ENCODE peak calls at places on chromosomes 2 and 18, in ten cellular contexts. One of them, this sample, is unnamed.

GRCh38 chr2:180519276-180519675 is 461.1 kb upstream of the UBE2E3 start:
- DNase-seq in osteoblast: no peak
- DNase-seq in brain microvascular endothelial cell: no peak
- DNase-seq in glutamatergic neuron: no peak
- DNase-seq in heart right ventricle: no peak
- DNase-seq in ovary: no peak
- DNase-seq in RWPE1: peak
- DNase-seq in A549: peak
- DNase-seq in nephron progenitor cell: no peak
- DNase-seq in foreskin keratinocyte: peak
- DNase-seq in this sample: no peak

GRCh38 chr18:44041553-44042418 is 638.9 kb upstream of the SETBP1 start:
- DNase-seq in osteoblast: no peak
- DNase-seq in brain microvascular endothelial cell: no peak
- DNase-seq in glutamatergic neuron: no peak
- DNase-seq in heart right ventricle: no peak
- DNase-seq in ovary: no peak
- DNase-seq in RWPE1: no peak
- DNase-seq in A549: no peak
- DNase-seq in nephron progenitor cell: no peak
- DNase-seq in foreskin keratinocyte: no peak
- DNase-seq in this sample: no peak

GRCh38 chr2:105834931-105835330 is 90.2 kb downstream of the NCK2 start:
- DNase-seq in osteoblast: no peak
- DNase-seq in brain microvascular endothelial cell: no peak
- DNase-seq in glutamatergic neuron: no peak
- DNase-seq in heart right ventricle: no peak
- DNase-seq in ovary: no peak
- DNase-seq in RWPE1: no peak
- DNase-seq in A549: no peak
- DNase-seq in nephron progenitor cell: no peak
- DNase-seq in foreskin keratinocyte: no peak
- DNase-seq in this sample: no peak

GRCh38 chr2:55311444-55311870 is 42.4 kb upstream of the MTIF2 start:
- DNase-seq in osteoblast: peak
- DNase-seq in brain microvascular endothelial cell: peak
- DNase-seq in glutamatergic neuron: no peak
- DNase-seq in heart right ventricle: no peak
- DNase-seq in ovary: no peak
- DNase-seq in RWPE1: peak
- DNase-seq in A549: peak
- DNase-seq in nephron progenitor cell: no peak
- DNase-seq in foreskin keratinocyte: peak
- DNase-seq in this sample: no peak

GRCh38 chr2:27860111-27860510 is 30.1 kb downstream of the RBKS start:
- DNase-seq in osteoblast: peak
- DNase-seq in brain microvascular endothelial cell: peak
- DNase-seq in glutamatergic neuron: no peak
- DNase-seq in heart right ventricle: no peak
- DNase-seq in ovary: no peak
- DNase-seq in RWPE1: peak
- DNase-seq in A549: no peak
- DNase-seq in nephron progenitor cell: no peak
- DNase-seq in foreskin keratinocyte: peak
- DNase-seq in this sample: no peak

GRCh38 chr2:26679857-26680256 is 12.7 kb upstream of the KCNK3 start:
- DNase-seq in osteoblast: peak
- DNase-seq in brain microvascular endothelial cell: no peak
- DNase-seq in glutamatergic neuron: no peak
- DNase-seq in heart right ventricle: no peak
- DNase-seq in ovary: no peak
- DNase-seq in RWPE1: no peak
- DNase-seq in A549: no peak
- DNase-seq in nephron progenitor cell: no peak
- DNase-seq in foreskin keratinocyte: no peak
- DNase-seq in this sample: no peak

GRCh38 chr2:104068665-104069064 is 785.2 kb upstream of the POU3F3 start:
- DNase-seq in osteoblast: no peak
- DNase-seq in brain microvascular endothelial cell: no peak
- DNase-seq in glutamatergic neuron: no peak
- DNase-seq in heart right ventricle: no peak
- DNase-seq in ovary: no peak
- DNase-seq in RWPE1: no peak
- DNase-seq in A549: no peak
- DNase-seq in nephron progenitor cell: no peak
- DNase-seq in foreskin keratinocyte: no peak
- DNase-seq in this sample: no peak

GRCh38 chr2:42372474-42372787 is 11.4 kb upstream of the COX7A2L start:
- DNase-seq in osteoblast: no peak
- DNase-seq in brain microvascular endothelial cell: no peak
- DNase-seq in glutamatergic neuron: no peak
- DNase-seq in heart right ventricle: no peak
- DNase-seq in ovary: no peak
- DNase-seq in RWPE1: no peak
- DNase-seq in A549: no peak
- DNase-seq in nephron progenitor cell: no peak
- DNase-seq in foreskin keratinocyte: no peak
- DNase-seq in this sample: no peak

GRCh38 chr18:13217466-13217961 is 1.0 kb upstream of the LDLRAD4 start:
- DNase-seq in osteoblast: peak
- DNase-seq in brain microvascular endothelial cell: no peak
- DNase-seq in glutamatergic neuron: peak
- DNase-seq in heart right ventricle: peak
- DNase-seq in ovary: no peak
- DNase-seq in RWPE1: no peak
- DNase-seq in A549: no peak
- DNase-seq in nephron progenitor cell: peak
- DNase-seq in foreskin keratinocyte: no peak
- DNase-seq in this sample: peak

GRCh38 chr2:171516793-171517192 is 5.5 kb upstream of the CYBRD1 start:
- DNase-seq in osteoblast: peak
- DNase-seq in brain microvascular endothelial cell: no peak
- DNase-seq in glutamatergic neuron: no peak
- DNase-seq in heart right ventricle: no peak
- DNase-seq in ovary: no peak
- DNase-seq in RWPE1: no peak
- DNase-seq in A549: no peak
- DNase-seq in nephron progenitor cell: no peak
- DNase-seq in foreskin keratinocyte: no peak
- DNase-seq in this sample: no peak

GRCh38 chr2:9535177-9535576 is 20.5 kb downstream of the ADAM17 start:
- DNase-seq in osteoblast: no peak
- DNase-seq in brain microvascular endothelial cell: no peak
- DNase-seq in glutamatergic neuron: no peak
- DNase-seq in heart right ventricle: no peak
- DNase-seq in ovary: no peak
- DNase-seq in RWPE1: no peak
- DNase-seq in A549: no peak
- DNase-seq in nephron progenitor cell: no peak
- DNase-seq in foreskin keratinocyte: no peak
- DNase-seq in this sample: no peak

GRCh38 chr2:113084249-113085000 is 16.7 kb downstream of the IL1F10 start:
- DNase-seq in osteoblast: no peak
- DNase-seq in brain microvascular endothelial cell: no peak
- DNase-seq in glutamatergic neuron: no peak
- DNase-seq in heart right ventricle: no peak
- DNase-seq in ovary: no peak
- DNase-seq in RWPE1: no peak
- DNase-seq in A549: no peak
- DNase-seq in nephron progenitor cell: no peak
- DNase-seq in foreskin keratinocyte: peak
- DNase-seq in this sample: no peak

DNA sequence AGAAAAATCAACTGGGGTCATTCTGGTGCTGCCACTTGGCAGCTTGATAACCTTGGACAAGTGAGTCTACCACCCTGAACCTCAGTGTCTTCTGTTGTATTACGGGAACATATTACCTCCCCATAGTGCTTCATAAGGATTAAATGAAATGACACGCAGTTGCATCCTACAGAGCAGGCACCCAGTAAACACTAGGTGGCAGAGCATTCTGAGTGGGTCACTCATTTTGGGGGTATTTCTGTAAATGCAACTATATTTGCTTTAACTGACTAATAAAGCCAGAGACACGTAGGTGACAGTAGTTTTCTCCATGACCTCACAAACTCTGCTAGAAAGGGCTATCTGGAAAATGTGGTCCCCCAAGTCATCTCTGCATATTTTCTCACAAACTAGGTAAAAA is 4.7 kb downstream of the CD226 start:
- DNase-seq in osteoblast: no peak
- DNase-seq in brain microvascular endothelial cell: no peak
- DNase-seq in glutamatergic neuron: no peak
- DNase-seq in heart right ventricle: no peak
- DNase-seq in ovary: no peak
- DNase-seq in RWPE1: no peak
- DNase-seq in A549: no peak
- DNase-seq in nephron progenitor cell: no peak
- DNase-seq in foreskin keratinocyte: no peak
- DNase-seq in this sample: no peak
- TF ChIP-seq CTCF in osteoblast: peak
- TF ChIP-seq CTCF in brain microvascular endothelial cell: peak
- TF ChIP-seq CTCF in glutamatergic neuron: no peak
- TF ChIP-seq CTCF in heart right ventricle: no peak
- TF ChIP-seq CTCF in ovary: no peak
- TF ChIP-seq CTCF in RWPE1: no peak
- TF ChIP-seq CTCF in A549: no peak
- TF ChIP-seq CTCF in nephron progenitor cell: no peak
- TF ChIP-seq CTCF in foreskin keratinocyte: no peak
- TF ChIP-seq CTCF in this sample: no peak

GRCh38 chr18:25672490-25672889 is 320.5 kb upstream of the ZNF521 start:
- DNase-seq in osteoblast: no peak
- DNase-seq in brain microvascular endothelial cell: no peak
- DNase-seq in glutamatergic neuron: peak
- DNase-seq in heart right ventricle: no peak
- DNase-seq in ovary: no peak
- DNase-seq in RWPE1: no peak
- DNase-seq in A549: no peak
- DNase-seq in nephron progenitor cell: no peak
- DNase-seq in foreskin keratinocyte: no peak
- DNase-seq in this sample: no peak
- TF ChIP-seq CTCF in osteoblast: no peak
- TF ChIP-seq CTCF in brain microvascular endothelial cell: peak
- TF ChIP-seq CTCF in glutamatergic neuron: peak
- TF ChIP-seq CTCF in heart right ventricle: no peak
- TF ChIP-seq CTCF in ovary: no peak
- TF ChIP-seq CTCF in RWPE1: no peak
- TF ChIP-seq CTCF in A549: no peak
- TF ChIP-seq CTCF in nephron progenitor cell: no peak
- TF ChIP-seq CTCF in foreskin keratinocyte: peak
- TF ChIP-seq CTCF in this sample: no peak

GRCh38 chr2:238238311-238238765 is 1.5 kb downstream of the HES6 start:
- DNase-seq in osteoblast: peak
- DNase-seq in brain microvascular endothelial cell: no peak
- DNase-seq in glutamatergic neuron: no peak
- DNase-seq in heart right ventricle: no peak
- DNase-seq in ovary: no peak
- DNase-seq in RWPE1: no peak
- DNase-seq in A549: no peak
- DNase-seq in nephron progenitor cell: no peak
- DNase-seq in foreskin keratinocyte: no peak
- DNase-seq in this sample: no peak

GRCh38 chr2:238239872-238240760 is at the start of gene HES6:
- DNase-seq in osteoblast: peak
- DNase-seq in brain microvascular endothelial cell: peak
- DNase-seq in glutamatergic neuron: peak
- DNase-seq in heart right ventricle: peak
- DNase-seq in ovary: peak
- DNase-seq in RWPE1: peak
- DNase-seq in A549: peak
- DNase-seq in nephron progenitor cell: peak
- DNase-seq in foreskin keratinocyte: peak
- DNase-seq in this sample: peak

GRCh38 chr2:238237441-238237840 is 2.4 kb downstream of the HES6 start:
- DNase-seq in osteoblast: peak
- DNase-seq in brain microvascular endothelial cell: no peak
- DNase-seq in glutamatergic neuron: no peak
- DNase-seq in heart right ventricle: no peak
- DNase-seq in ovary: no peak
- DNase-seq in RWPE1: no peak
- DNase-seq in A549: no peak
- DNase-seq in nephron progenitor cell: no peak
- DNase-seq in foreskin keratinocyte: no peak
- DNase-seq in this sample: no peak

GRCh38 chr2:238239552-238239871 is 326 bp downstream of the HES6 start:
- DNase-seq in osteoblast: peak
- DNase-seq in brain microvascular endothelial cell: no peak
- DNase-seq in glutamatergic neuron: no peak
- DNase-seq in heart right ventricle: no peak
- DNase-seq in ovary: no peak
- DNase-seq in RWPE1: no peak
- DNase-seq in A549: no peak
- DNase-seq in nephron progenitor cell: peak
- DNase-seq in foreskin keratinocyte: no peak
- DNase-seq in this sample: no peak

DNA sequence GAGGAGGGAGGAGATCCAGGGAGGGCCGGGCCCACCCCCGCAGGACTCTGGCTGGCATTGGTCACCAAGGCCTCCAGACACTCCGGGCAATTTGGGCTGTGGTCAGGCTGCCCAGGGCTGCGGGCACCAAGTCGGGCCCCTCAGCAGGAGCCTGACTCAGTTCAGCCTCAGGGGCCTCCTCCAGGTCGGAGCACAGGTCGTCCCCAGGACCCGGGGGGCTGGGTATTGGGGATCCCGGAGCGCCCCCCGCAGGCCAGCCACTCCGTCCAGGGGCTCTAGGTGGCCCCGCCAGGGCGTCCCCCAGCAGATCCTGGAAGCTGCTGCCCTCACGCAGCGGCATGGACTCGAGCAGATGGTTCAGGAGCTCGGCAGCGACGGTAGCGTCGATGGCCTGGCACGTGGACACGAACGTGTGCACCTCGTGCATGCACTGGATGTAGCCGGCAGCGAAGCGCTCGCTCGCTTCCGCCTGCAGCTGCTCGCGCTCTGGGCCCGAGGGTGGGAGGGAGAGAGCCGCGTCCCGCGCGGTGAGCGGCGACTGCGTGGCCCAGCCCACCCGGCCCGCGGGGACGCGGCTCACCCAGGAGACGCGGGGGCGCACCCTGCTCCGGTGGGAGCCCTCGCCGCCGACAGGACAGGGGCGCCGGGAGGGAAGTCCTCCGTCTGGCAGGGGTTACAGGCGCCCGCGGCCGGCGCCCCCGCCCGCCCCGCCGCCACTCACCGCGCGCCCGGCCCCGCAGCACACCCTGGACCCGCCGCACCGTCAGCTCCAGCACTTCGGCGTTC is 879 bp downstream of the HES6 start:
- DNase-seq in osteoblast: peak
- DNase-seq in brain microvascular endothelial cell: no peak
- DNase-seq in glutamatergic neuron: peak
- DNase-seq in heart right ventricle: no peak
- DNase-seq in ovary: no peak
- DNase-seq in RWPE1: no peak
- DNase-seq in A549: no peak
- DNase-seq in nephron progenitor cell: peak
- DNase-seq in foreskin keratinocyte: no peak
- DNase-seq in this sample: no peak
- TF ChIP-seq CTCF in osteoblast: no peak
- TF ChIP-seq CTCF in brain microvascular endothelial cell: no peak
- TF ChIP-seq CTCF in glutamatergic neuron: peak
- TF ChIP-seq CTCF in heart right ventricle: no peak
- TF ChIP-seq CTCF in ovary: no peak
- TF ChIP-seq CTCF in RWPE1: no peak
- TF ChIP-seq CTCF in A549: no peak
- TF ChIP-seq CTCF in nephron progenitor cell: no peak
- TF ChIP-seq CTCF in foreskin keratinocyte: no peak
- TF ChIP-seq CTCF in this sample: no peak

GRCh38 chr2:129936334-129936934 is 43.0 kb upstream of the RAB6C start:
- DNase-seq in osteoblast: peak
- DNase-seq in brain microvascular endothelial cell: no peak
- DNase-seq in glutamatergic neuron: peak
- DNase-seq in heart right ventricle: peak
- DNase-seq in ovary: no peak
- DNase-seq in RWPE1: peak
- DNase-seq in A549: no peak
- DNase-seq in nephron progenitor cell: peak
- DNase-seq in foreskin keratinocyte: no peak
- DNase-seq in this sample: no peak
- TF ChIP-seq CTCF in osteoblast: no peak
- TF ChIP-seq CTCF in brain microvascular endothelial cell: no peak
- TF ChIP-seq CTCF in glutamatergic neuron: peak
- TF ChIP-seq CTCF in heart right ventricle: peak
- TF ChIP-seq CTCF in ovary: no peak
- TF ChIP-seq CTCF in RWPE1: peak
- TF ChIP-seq CTCF in A549: no peak
- TF ChIP-seq CTCF in nephron progenitor cell: peak
- TF ChIP-seq CTCF in foreskin keratinocyte: no peak
- TF ChIP-seq CTCF in this sample: peak

This sample was measured in mesothelial cell of epicardium.